ENCODE peak calls at places on chromosomes 13 and 19, in eight cellular contexts. D is activated CD4-positive, CD25-positive, alpha-beta regulatory T cell treated with anti-CD3 and anti-CD28 coated beads, Interleukin-2, amount 50 U/mL, for 72 hours; J is lung; C is stimulated activated CD8-positive, alpha-beta memory T cell treated with anti-CD3 and anti-CD28 coated beads, Interleukin-7, amount 100 ng/mL, for 48 hours; P is GM12865; Z is AG09309; T is A172; G is RPMI8226. E is an unnamed sample.

GRCh38 chr13:24081388-24081787 is 79.1 kb upstream of the SPATA13 start:
- DNase-seq in D (no peak), J (no peak), C (no peak), P (no peak), Z (no peak), T (no peak), G (no peak), E (no peak)

GRCh38 chr19:35774274-35775045 is 904 bp upstream of the ARHGAP33 start:
- DNase-seq in D (no peak), J (no peak), C (no peak), P (no peak), Z (no peak), T (no peak), G (no peak), E (no peak)

GRCh38 chr13:43057653-43058317 is 34.4 kb downstream of the DNAJC15 start:
- DNase-seq in D (no peak), J (no peak), C (no peak), P (peak; percentile 49), Z (peak; percentile 11), T (peak; percentile 62), G (peak; percentile 39), E (no peak)

GRCh38 chr13:43894438-43894837 is 14.7 kb downstream of the LACC1 start:
- DNase-seq in D (no peak), J (no peak), C (no peak), P (no peak), Z (no peak), T (no peak), G (no peak), E (no peak)

GRCh38 chr13:98203641-98204326 is 26.7 kb upstream of the RNF113B start:
- DNase-seq in D (no peak), J (no peak), C (no peak), P (no peak), Z (no peak), T (no peak), G (no peak), E (no peak)

GRCh38 chr13:106649495-106649894 is 81.6 kb upstream of the ARGLU1 start:
- DNase-seq in D (no peak), J (no peak), C (no peak), P (no peak), Z (no peak), T (peak; percentile 68), G (no peak), E (no peak)

GRCh38 chr19:15177269-15178116 is 23.3 kb downstream of the NOTCH3 start:
- DNase-seq in D (peak; percentile 88), J (peak; percentile 77), C (peak; percentile 63), P (peak; percentile 89), Z (no peak), T (peak; percentile 30), G (peak; percentile 87), E (peak; percentile 87)

GRCh38 chr13:43232866-43233265 is 209.5 kb downstream of the DNAJC15 start:
- DNase-seq in D (no peak), J (no peak), C (no peak), P (no peak), Z (peak; percentile 59), T (peak; percentile 19), G (no peak), E (no peak)

GRCh38 chr19:5001547-5002131 is 32.7 kb downstream of the KDM4B start:
- DNase-seq in D (no peak), J (no peak), C (no peak), P (peak; percentile 54), Z (peak; percentile 40), T (peak; percentile 65), G (peak; percentile 32), E (no peak)

GRCh38 chr19:28549680-28550277 is 663.2 kb downstream of the UQCRFS1 start:
- DNase-seq in D (no peak), J (no peak), C (no peak), P (no peak), Z (no peak), T (no peak), G (peak; percentile 75), E (no peak)

GRCh38 chr13:108902557-108903155 is 273.2 kb downstream of the MYO16 start:
- DNase-seq in D (no peak), J (no peak), C (no peak), P (no peak), Z (no peak), T (no peak), G (no peak), E (no peak)

GRCh38 chr13:113669871-113670341 is 2.9 kb downstream of the GRK1 start:
- DNase-seq in D (peak; percentile 26), J (no peak), C (no peak), P (no peak), Z (no peak), T (no peak), G (no peak), E (peak; percentile 7)

GRCh38 chr19:35041548-35042055 is at the start of gene HPN:
- DNase-seq in D (no peak), J (peak; percentile 66), C (no peak), P (no peak), Z (no peak), T (no peak), G (no peak), E (no peak)

GRCh38 chr13:40146586-40147240 is 491.3 kb downstream of the COG6 start:
- DNase-seq in D (no peak), J (no peak), C (no peak), P (no peak), Z (no peak), T (no peak), G (peak; percentile 20), E (no peak)

GRCh38 chr13:113625965-113626661 is 31.9 kb downstream of the ATP4B start:
- DNase-seq in D (no peak), J (no peak), C (no peak), P (no peak), Z (peak; percentile 20), T (peak; percentile 54), G (no peak), E (no peak)

GRCh38 chr13:41942462-41943094 is 18.3 kb downstream of the VWA8 start:
- DNase-seq in D (no peak), J (no peak), C (no peak), P (peak; percentile 36), Z (no peak), T (peak; percentile 6), G (peak; percentile 19), E (no peak)

GRCh38 chr19:15112385-15112784 is 5.2 kb downstream of the SYDE1 start:
- DNase-seq in D (no peak), J (no peak), C (no peak), P (no peak), Z (no peak), T (no peak), G (peak; percentile 40), E (no peak)

GRCh38 chr13:99505814-99506269 is 4.6 kb downstream of the TM9SF2 start:
- DNase-seq in D (no peak), J (no peak), C (no peak), P (peak; percentile 13), Z (no peak), T (peak; percentile 25), G (no peak), E (no peak)

GRCh38 chr19:13583753-13584152 is 77.5 kb upstream of the CACNA1A start:
- DNase-seq in D (no peak), J (no peak), C (no peak), P (no peak), Z (no peak), T (no peak), G (no peak), E (no peak)

GRCh38 chr19:7559102-7559501 is 23.6 kb downstream of the PNPLA6 start:
- DNase-seq in D (no peak), J (no peak), C (no peak), P (no peak), Z (no peak), T (no peak), G (no peak), E (no peak)

GRCh38 chr19:43495082-43495481 is 9.5 kb downstream of the PHLDB3 start:
- DNase-seq in D (no peak), J (no peak), C (no peak), P (no peak), Z (no peak), T (no peak), G (no peak), E (no peak)

GRCh38 chr19:35986664-35987570 is 8.1 kb upstream of the SDHAF1 start:
- DNase-seq in D (no peak), J (peak; percentile 39), C (no peak), P (no peak), Z (no peak), T (peak; percentile 28), G (peak; percentile 67), E (peak; percentile 46)